ENCODE peak calls at places on chromosomes 7 and 10, in four cellular contexts. One of them, this sample, is unnamed.

GRCh38 chr10:103265712-103266329 is 11.1 kb upstream of the INA start:
- DNase-seq in NCI-H1417: no peak
- DNase-seq in progenitor cell of endocrine pancreas: peak; percentile 76
- DNase-seq in body of pancreas: peak; percentile 60
- DNase-seq in this sample: no peak

GRCh38 chr10:45441791-45442190 is 67.8 kb downstream of the ALOX5 start:
- DNase-seq in NCI-H1417: no peak
- DNase-seq in progenitor cell of endocrine pancreas: no peak
- DNase-seq in body of pancreas: no peak
- DNase-seq in this sample: no peak

GRCh38 chr7:77538186-77538907 is 1.3 kb downstream of the PTPN12 start:
- DNase-seq in NCI-H1417: peak; percentile 54
- DNase-seq in progenitor cell of endocrine pancreas: peak; percentile 18
- DNase-seq in body of pancreas: peak; percentile 79
- DNase-seq in this sample: peak; percentile 70

GRCh38 chr7:149284343-149284742 is 22.3 kb downstream of the ZNF783 start:
- DNase-seq in NCI-H1417: no peak
- DNase-seq in progenitor cell of endocrine pancreas: no peak
- DNase-seq in body of pancreas: no peak
- DNase-seq in this sample: no peak

GRCh38 chr10:29370612-29371092 is 81.8 kb downstream of the LYZL1 start:
- DNase-seq in NCI-H1417: no peak
- DNase-seq in progenitor cell of endocrine pancreas: no peak
- DNase-seq in body of pancreas: no peak
- DNase-seq in this sample: no peak

GRCh38 chr10:61284222-61284890 is 168.8 kb downstream of the TMEM26 start:
- DNase-seq in NCI-H1417: peak; percentile 19
- DNase-seq in progenitor cell of endocrine pancreas: no peak
- DNase-seq in body of pancreas: no peak
- DNase-seq in this sample: peak; percentile 52

GRCh38 chr10:125627646-125628045 is 55.3 kb downstream of the TEX36 start:
- DNase-seq in NCI-H1417: no peak
- DNase-seq in progenitor cell of endocrine pancreas: no peak
- DNase-seq in body of pancreas: no peak
- DNase-seq in this sample: no peak

GRCh38 chr10:46284286-46285229 is 2.2 kb upstream of the ANTXRL start:
- DNase-seq in NCI-H1417: peak; percentile 72
- DNase-seq in progenitor cell of endocrine pancreas: peak; percentile 75
- DNase-seq in body of pancreas: peak; percentile 86
- DNase-seq in this sample: peak; percentile 76

GRCh38 chr10:74738985-74739567 is 87.3 kb upstream of the KAT6B start:
- DNase-seq in NCI-H1417: no peak
- DNase-seq in progenitor cell of endocrine pancreas: no peak
- DNase-seq in body of pancreas: no peak
- DNase-seq in this sample: no peak

GRCh38 chr10:28200804-28201203 is 102.1 kb downstream of the MPP7 start:
- DNase-seq in NCI-H1417: no peak
- DNase-seq in progenitor cell of endocrine pancreas: no peak
- DNase-seq in body of pancreas: no peak
- DNase-seq in this sample: no peak

GRCh38 chr10:6721480-6721879 is 141.4 kb upstream of the PRKCQ start:
- DNase-seq in NCI-H1417: no peak
- DNase-seq in progenitor cell of endocrine pancreas: no peak
- DNase-seq in body of pancreas: no peak
- DNase-seq in this sample: no peak

GRCh38 chr10:86067436-86068050 is 299.1 kb downstream of the GRID1 start:
- DNase-seq in NCI-H1417: no peak
- DNase-seq in progenitor cell of endocrine pancreas: no peak
- DNase-seq in body of pancreas: no peak
- DNase-seq in this sample: no peak

GRCh38 chr10:96618648-96619047 is 31.8 kb upstream of the TM9SF3 start:
- DNase-seq in NCI-H1417: peak; percentile 40
- DNase-seq in progenitor cell of endocrine pancreas: no peak
- DNase-seq in body of pancreas: peak; percentile 67
- DNase-seq in this sample: peak; percentile 57

GRCh38 chr10:4383683-4384082 is 442.3 kb upstream of the AKR1E2 start:
- DNase-seq in NCI-H1417: no peak
- DNase-seq in progenitor cell of endocrine pancreas: no peak
- DNase-seq in body of pancreas: no peak
- DNase-seq in this sample: no peak

GRCh38 chr10:64283621-64284020 is 762.4 kb downstream of the REEP3 start:
- DNase-seq in NCI-H1417: no peak
- DNase-seq in progenitor cell of endocrine pancreas: no peak
- DNase-seq in body of pancreas: no peak
- DNase-seq in this sample: no peak

GRCh38 chr7:47571355-47572100 is 10.4 kb downstream of the TNS3 start:
- DNase-seq in NCI-H1417: no peak
- DNase-seq in progenitor cell of endocrine pancreas: no peak
- DNase-seq in body of pancreas: peak; percentile 77
- DNase-seq in this sample: peak; percentile 81

GRCh38 chr10:31759124-31759798 is 169.4 kb downstream of the ARHGAP12 start:
- DNase-seq in NCI-H1417: peak; percentile 35
- DNase-seq in progenitor cell of endocrine pancreas: peak; percentile 67
- DNase-seq in body of pancreas: peak; percentile 74
- DNase-seq in this sample: peak; percentile 53

GRCh38 chr7:39271386-39271785 is 293.7 kb downstream of the POU6F2 start:
- DNase-seq in NCI-H1417: peak; percentile 65
- DNase-seq in progenitor cell of endocrine pancreas: no peak
- DNase-seq in body of pancreas: peak; percentile 51
- DNase-seq in this sample: peak; percentile 93

GRCh38 chr7:47465191-47465590 is 116.7 kb downstream of the TNS3 start:
- DNase-seq in NCI-H1417: no peak
- DNase-seq in progenitor cell of endocrine pancreas: no peak
- DNase-seq in body of pancreas: no peak
- DNase-seq in this sample: no peak

GRCh38 chr10:110758898-110759297 is 112.8 kb upstream of the PDCD4 start:
- DNase-seq in NCI-H1417: no peak
- DNase-seq in progenitor cell of endocrine pancreas: no peak
- DNase-seq in body of pancreas: no peak
- DNase-seq in this sample: no peak

GRCh38 chr10:117950408-117950807 is 96.3 kb downstream of the RAB11FIP2 start:
- DNase-seq in NCI-H1417: peak; percentile 59
- DNase-seq in progenitor cell of endocrine pancreas: no peak
- DNase-seq in body of pancreas: no peak
- DNase-seq in this sample: no peak

GRCh38 chr10:17348111-17349008 is 106.0 kb downstream of the ST8SIA6 start:
- DNase-seq in NCI-H1417: no peak
- DNase-seq in progenitor cell of endocrine pancreas: no peak
- DNase-seq in body of pancreas: peak; percentile 55
- DNase-seq in this sample: no peak

GRCh38 chr7:41315764-41316163 is 387.1 kb downstream of the INHBA start:
- DNase-seq in NCI-H1417: no peak
- DNase-seq in progenitor cell of endocrine pancreas: no peak
- DNase-seq in body of pancreas: no peak
- DNase-seq in this sample: no peak

GRCh38 chr7:38655833-38656774 is 24.9 kb upstream of the AMPH start:
- DNase-seq in NCI-H1417: no peak
- DNase-seq in progenitor cell of endocrine pancreas: no peak
- DNase-seq in body of pancreas: no peak
- DNase-seq in this sample: no peak

GRCh38 chr10:114309111-114309651 is 70.1 kb downstream of the VWA2 start:
- DNase-seq in NCI-H1417: no peak
- DNase-seq in progenitor cell of endocrine pancreas: no peak
- DNase-seq in body of pancreas: no peak
- DNase-seq in this sample: no peak

GRCh38 chr10:88672041-88672440 is 7.8 kb downstream of the LIPF start:
- DNase-seq in NCI-H1417: no peak
- DNase-seq in progenitor cell of endocrine pancreas: no peak
- DNase-seq in body of pancreas: no peak
- DNase-seq in this sample: no peak

GRCh38 chr10:4902571-4903011 is 60.6 kb upstream of the AKR1C1 start:
- DNase-seq in NCI-H1417: no peak
- DNase-seq in progenitor cell of endocrine pancreas: no peak
- DNase-seq in body of pancreas: peak; percentile 51
- DNase-seq in this sample: no peak

GRCh38 chr7:20894806-20895205 is 108.1 kb upstream of the SP8 start:
- DNase-seq in NCI-H1417: no peak
- DNase-seq in progenitor cell of endocrine pancreas: no peak
- DNase-seq in body of pancreas: no peak
- DNase-seq in this sample: no peak

GRCh38 chr10:12631216-12631615 is 281.9 kb downstream of the CAMK1D start:
- DNase-seq in NCI-H1417: no peak
- DNase-seq in progenitor cell of endocrine pancreas: no peak
- DNase-seq in body of pancreas: no peak
- DNase-seq in this sample: peak; percentile 20

GRCh38 chr10:13221572-13221971 is 12.6 kb downstream of the UCMA start:
- DNase-seq in NCI-H1417: no peak
- DNase-seq in progenitor cell of endocrine pancreas: no peak
- DNase-seq in body of pancreas: no peak
- DNase-seq in this sample: no peak

GRCh38 chr10:5665380-5666323 is 743 bp downstream of the ASB13 start:
- DNase-seq in NCI-H1417: no peak
- DNase-seq in progenitor cell of endocrine pancreas: no peak
- DNase-seq in body of pancreas: no peak
- DNase-seq in this sample: no peak

GRCh38 chr7:140349172-140349771 is 49.1 kb downstream of the SLC37A3 start:
- DNase-seq in NCI-H1417: no peak
- DNase-seq in progenitor cell of endocrine pancreas: no peak
- DNase-seq in body of pancreas: no peak
- DNase-seq in this sample: no peak

GRCh38 chr7:5692112-5692844 is 89.2 kb downstream of the RNF216 start:
- DNase-seq in NCI-H1417: no peak
- DNase-seq in progenitor cell of endocrine pancreas: no peak
- DNase-seq in body of pancreas: peak; percentile 41
- DNase-seq in this sample: peak; percentile 39

GRCh38 chr10:126867567-126868365 is 37.5 kb upstream of the DOCK1 start:
- DNase-seq in NCI-H1417: no peak
- DNase-seq in progenitor cell of endocrine pancreas: no peak
- DNase-seq in body of pancreas: no peak
- DNase-seq in this sample: no peak

This sample was measured in NCI-H2171 treated with DMSO at 0.1 percent for 48 hours.